ENCODE peak calls at places on chromosomes 6 and 20, in seven cellular contexts. V, I, M, U, P, R and E are unnamed samples.

GRCh38 chr6:114452785-114453401 is 110.1 kb upstream of the HS3ST5 start:
- DNase-seq in I (no peak), U (no peak), V (no peak), P (no peak), M (no peak), R (no peak), E (no peak)

GRCh38 chr6:110486756-110487155 is 10.3 kb upstream of the SLC22A16 start:
- DNase-seq in I (no peak), M (no peak), R (no peak), P (no peak), V (no peak), U (no peak), E (no peak)

GRCh38 chr6:132841967-132842366 is 27.6 kb downstream of the RPS12 start:
- DNase-seq in I (no peak), M (no peak), P (no peak), R (no peak), U (no peak), V (no peak), E (no peak)

GRCh38 chr6:158647501-158647900 is 2.4 kb upstream of the SYTL3 start:
- DNase-seq in R (no peak), I (no peak), P (peak), U (no peak), V (no peak), M (no peak), E (no peak)

GRCh38 chr6:77926198-77926752 is 273.4 kb downstream of the MEI4 start:
- DNase-seq in M (no peak), I (no peak), V (no peak), P (no peak), R (peak), U (no peak), E (no peak)

GRCh38 chr6:170208171-170208601 is 82.7 kb downstream of the DLL1 start:
- DNase-seq in M (peak), P (peak), I (no peak), R (no peak), V (no peak), U (no peak), E (no peak)

GRCh38 chr6:146709036-146709622 is 110.4 kb downstream of the ADGB start:
- DNase-seq in I (no peak), V (no peak), P (no peak), U (no peak), R (no peak), M (no peak), E (no peak)

GRCh38 chr20:46572181-46572580 is 21.7 kb upstream of the OCSTAMP start:
- DNase-seq in P (no peak), M (peak), U (no peak), V (no peak), R (no peak), I (no peak), E (no peak)

GRCh38 chr6:159633196-159633595 is 59.8 kb downstream of the SOD2 start:
- DNase-seq in M (no peak), P (no peak), I (no peak), R (peak), U (peak), V (peak), E (no peak)

GRCh38 chr6:130366011-130366963 is at the start of gene TMEM200A:
- DNase-seq in U (peak), P (peak), R (peak), M (no peak), V (peak), I (peak), E (peak)

GRCh38 chr6:10411915-10412164 is 3.0 kb downstream of the TFAP2A start:
- DNase-seq in V (no peak), P (peak), M (no peak), R (no peak), U (no peak), I (no peak), E (no peak)

GRCh38 chr6:1436334-1437306 is 47.2 kb downstream of the FOXF2 start:
- DNase-seq in M (no peak), R (peak), I (peak), P (peak), U (peak), V (peak), E (no peak)

GRCh38 chr6:79536615-79536968 is 638 bp downstream of the LCA5 start:
- DNase-seq in I (no peak), U (peak), P (peak), V (peak), R (peak), M (no peak), E (no peak)

GRCh38 chr6:138397128-138397814 is 6.8 kb upstream of the HEBP2 start:
- DNase-seq in M (no peak), V (no peak), R (no peak), U (peak), P (no peak), I (no peak), E (no peak)

GRCh38 chr6:68760941-68761676 is 126.0 kb downstream of the ADGRB3 start:
- DNase-seq in V (no peak), R (no peak), U (no peak), I (no peak), M (no peak), P (no peak), E (no peak)

GRCh38 chr6:1593286-1593957 is 16.3 kb upstream of the FOXC1 start:
- DNase-seq in I (no peak), V (no peak), U (no peak), R (no peak), P (no peak), M (peak), E (peak)

GRCh38 chr20:61761453-61762207 is 304.1 kb downstream of the TAF4 start:
- DNase-seq in P (no peak), M (no peak), R (no peak), V (no peak), U (no peak), I (no peak), E (no peak)

GRCh38 chr6:104887350-104887749 is 27.6 kb upstream of the HACE1 start:
- DNase-seq in I (no peak), U (peak), P (no peak), M (no peak), V (peak), R (peak), E (peak)

GRCh38 chr20:43710370-43711044 is 16.3 kb downstream of the GTSF1L start:
- DNase-seq in R (no peak), U (no peak), V (no peak), P (no peak), I (no peak), M (no peak), E (no peak)

GRCh38 chr6:142207265-142207877 is 60.3 kb downstream of the VTA1 start:
- DNase-seq in V (peak), R (peak), I (peak), P (peak), M (no peak), U (peak), E (no peak)

GRCh38 chr20:61477366-61477966 is 225.4 kb downstream of the CDH4 start:
- DNase-seq in I (no peak), R (no peak), V (no peak), U (no peak), P (no peak), M (no peak), E (no peak)

GRCh38 chr6:134787261-134787871 is 162.5 kb downstream of the ALDH8A1 start:
- DNase-seq in V (peak), M (no peak), P (no peak), U (peak), I (no peak), R (peak), E (no peak)

GRCh38 chr20:47392015-47392720 is 35.7 kb upstream of the ZMYND8 start:
- DNase-seq in V (peak), P (peak), M (peak), U (peak), R (peak), I (peak), E (no peak)

GRCh38 chr6:4853782-4854511 is 77.7 kb downstream of the CDYL start:
- DNase-seq in U (no peak), M (no peak), I (no peak), V (peak), P (no peak), R (peak), E (no peak)

GRCh38 chr6:79446006-79446405 is 91.2 kb downstream of the LCA5 start:
- DNase-seq in P (no peak), U (no peak), I (no peak), R (peak), V (no peak), M (no peak), E (no peak)

GRCh38 chr20:11221046-11221445 is 547.2 kb upstream of the JAG1 start:
- DNase-seq in V (peak), I (no peak), U (no peak), P (no peak), M (no peak), R (no peak), E (no peak)

GRCh38 chr20:24662756-24663399 is 193.4 kb downstream of the SYNDIG1 start:
- DNase-seq in V (no peak), M (no peak), P (no peak), R (no peak), U (peak), I (no peak), E (no peak)

GRCh38 chr6:46015119-46015968 is at the start of gene CLIC5:
- DNase-seq in R (no peak), V (no peak), M (no peak), I (no peak), U (no peak), P (peak), E (peak)

GRCh38 chr6:513058-513457 is 121.5 kb downstream of the IRF4 start:
- DNase-seq in V (no peak), P (no peak), R (no peak), U (no peak), M (no peak), I (no peak), E (no peak)

GRCh38 chr6:94636780-94637385 is 940.5 kb upstream of the MANEA start:
- DNase-seq in U (peak), P (no peak), I (no peak), V (peak), M (no peak), R (no peak), E (no peak)

GRCh38 chr6:55704421-55704820 is 125.4 kb upstream of the HMGCLL1 start:
- DNase-seq in U (peak), P (no peak), R (no peak), M (no peak), V (peak), I (peak), E (no peak)

GRCh38 chr20:51594999-51595532 is 52.5 kb upstream of the NFATC2 start:
- DNase-seq in R (peak), V (peak), U (peak), M (peak), I (peak), P (peak), E (peak)
- TF ChIP-seq CTCF in R (peak), V (peak), U (peak), M (peak), I (peak), P (peak), E (peak)

GRCh38 chr20:22180244-22180643 is 404.1 kb downstream of the FOXA2 start:
- DNase-seq in P (no peak), M (no peak), I (no peak), U (no peak), R (no peak), V (no peak), E (no peak)
- TF ChIP-seq CTCF in P (no peak), M (no peak), I (no peak), U (no peak), R (no peak), V (no peak), E (peak)

DNA sequence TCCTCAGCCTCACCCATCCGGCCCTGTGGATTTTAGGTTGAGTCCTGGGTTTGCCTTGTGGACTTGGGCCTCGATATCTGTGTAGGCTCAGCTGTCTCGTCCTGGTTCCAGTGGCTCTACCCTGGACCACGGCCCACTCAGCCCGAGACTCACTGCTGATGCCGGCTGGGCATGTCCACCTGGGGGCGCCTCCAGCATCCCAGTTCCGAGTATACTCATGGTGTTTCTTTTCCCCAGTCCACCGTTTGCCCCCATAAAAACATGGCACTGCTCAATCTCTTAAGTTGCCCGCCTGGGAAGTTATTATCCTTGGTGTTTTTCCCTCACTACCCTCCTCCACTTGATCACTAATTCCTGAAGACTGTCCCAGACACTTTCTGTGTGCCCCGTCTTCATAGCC is 99.1 kb downstream of the ARID1B start:
- DNase-seq in M (no peak), R (no peak), P (no peak), V (no peak), U (no peak), I (no peak), E (no peak)
- TF ChIP-seq CTCF in M (no peak), R (peak), P (no peak), V (peak), U (peak), I (peak), E (no peak)

GRCh38 chr20:54985100-54985499 is 509.7 kb downstream of the DOK5 start:
- DNase-seq in R (no peak), V (no peak), M (no peak), I (no peak), U (no peak), P (no peak), E (no peak)

GRCh38 chr20:54981181-54981580 is 505.8 kb downstream of the DOK5 start:
- DNase-seq in U (no peak), I (no peak), R (no peak), V (no peak), M (no peak), P (no peak), E (no peak)

GRCh38 chr20:54984104-54984448 is 508.7 kb downstream of the DOK5 start:
- DNase-seq in P (no peak), M (no peak), V (no peak), U (no peak), I (no peak), R (no peak), E (no peak)

DNA sequence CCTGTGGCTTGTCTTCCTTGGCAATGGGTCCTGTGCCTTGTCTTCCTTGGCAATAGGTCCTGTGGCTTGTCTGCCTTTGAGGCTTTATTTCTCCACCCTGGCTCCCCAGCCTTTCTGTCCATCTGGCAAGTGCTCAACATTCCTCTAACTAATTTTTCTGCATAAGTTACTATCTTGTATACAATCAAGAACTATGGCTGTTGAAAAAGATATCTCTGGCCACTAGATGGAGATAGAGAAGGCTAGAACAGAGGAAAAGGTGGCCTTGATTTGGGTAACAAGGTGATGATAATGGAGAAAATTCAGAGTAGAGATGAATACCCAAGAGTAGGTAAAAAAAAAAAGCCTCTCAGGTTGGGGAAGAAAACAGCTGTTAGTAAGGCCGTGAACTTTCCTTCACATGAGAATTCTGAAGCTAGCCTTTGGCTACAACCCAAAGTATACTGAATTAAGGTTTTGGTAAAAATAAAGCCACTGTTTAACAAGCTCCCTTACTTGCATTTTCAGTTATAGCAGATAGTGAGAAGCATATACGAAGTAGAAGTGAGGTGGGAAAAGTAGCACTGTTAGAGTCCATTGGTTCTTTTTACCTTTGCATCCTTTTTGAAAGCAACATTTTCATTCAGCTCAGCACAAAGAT is 505.0 kb downstream of the DOK5 start:
- DNase-seq in P (no peak), I (no peak), M (no peak), V (no peak), R (no peak), U (no peak), E (no peak)
- TF ChIP-seq CTCF in P (peak), I (no peak), M (no peak), V (no peak), R (no peak), U (no peak), E (peak)

DNA sequence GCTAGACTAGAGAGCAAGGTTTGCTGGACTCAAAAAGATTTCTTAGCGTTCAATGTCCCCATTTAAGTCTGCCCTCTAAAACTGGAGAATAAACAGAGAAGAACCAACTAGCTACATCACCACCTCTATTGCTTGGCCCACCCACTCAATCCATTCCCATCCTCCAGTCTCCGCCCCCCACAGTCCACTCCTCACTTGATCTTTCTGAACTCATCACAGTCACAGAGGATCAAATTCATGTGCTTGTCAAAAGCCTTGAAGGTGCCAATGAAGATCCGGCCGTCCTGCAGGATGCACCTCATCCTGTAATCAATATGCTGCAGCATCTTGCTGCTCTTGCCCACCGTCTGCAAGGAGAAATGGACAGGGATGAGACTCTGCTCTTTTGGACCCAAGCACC is 3.2 kb downstream of the SNRPB start:
- DNase-seq in R (no peak), I (no peak), M (no peak), V (no peak), U (no peak), P (no peak), E (no peak)
- TF ChIP-seq CTCF in R (no peak), I (no peak), M (no peak), V (no peak), U (no peak), P (no peak), E (no peak)

GRCh38 chr6:41597246-41598000 is 40.8 kb upstream of the MDFI start:
- DNase-seq in P (no peak), V (no peak), I (no peak), U (no peak), R (no peak), M (no peak), E (no peak)
- TF ChIP-seq CTCF in P (no peak), V (no peak), I (no peak), U (no peak), R (no peak), M (no peak), E (no peak)

DNA sequence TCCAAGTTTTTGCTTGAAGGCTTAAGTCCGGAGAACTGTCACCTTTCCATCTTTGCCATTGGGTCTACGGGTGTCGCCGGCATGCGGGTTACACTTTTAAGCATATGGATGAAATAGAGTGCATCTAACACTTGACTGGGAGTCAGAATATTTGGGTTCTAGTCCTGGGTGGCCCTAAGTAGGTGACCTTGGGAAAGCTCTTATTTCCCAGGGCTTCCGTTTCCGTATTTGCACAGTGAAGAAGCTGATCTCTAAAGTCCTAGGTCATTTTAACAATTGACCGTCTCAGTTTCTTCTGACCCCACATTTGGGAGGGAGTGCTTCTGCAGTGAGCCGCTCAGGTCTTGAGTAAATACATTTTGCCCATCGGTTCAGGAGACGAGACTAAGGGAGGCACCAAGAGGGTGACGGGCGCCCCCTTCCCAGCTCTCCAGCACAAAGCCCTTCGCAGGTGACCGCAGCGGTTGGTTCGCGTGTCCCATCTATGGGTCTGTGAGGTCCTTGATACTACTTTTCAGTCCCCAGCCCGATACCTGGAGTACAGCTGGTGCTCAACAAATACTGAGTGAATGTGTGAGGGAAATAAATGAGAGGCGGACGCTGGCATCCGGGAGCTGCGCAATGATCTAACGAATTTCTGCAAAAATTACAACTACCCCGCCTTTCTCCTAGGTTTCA is 580 bp upstream of the BLTP3A start:
- DNase-seq in U (peak), I (no peak), R (no peak), M (no peak), P (peak), V (peak), E (no peak)
- TF ChIP-seq CTCF in U (peak), I (peak), R (peak), M (no peak), P (no peak), V (no peak), E (no peak)